ENCODE peak calls at places on chromosomes 7 and 10, in six cellular contexts. One of them, this sample, is unnamed.

GRCh38 chr7:66055321-66055956 is 20.2 kb upstream of the ASL start:
- DNase-seq in endothelial cell of umbilical vein: no peak
- DNase-seq in heart right ventricle: no peak
- DNase-seq in type B pancreatic cell: no peak
- DNase-seq in dorsolateral prefrontal cortex: no peak
- DNase-seq in A673: no peak
- DNase-seq in this sample: no peak

GRCh38 chr10:129811208-129811607 is 152.9 kb downstream of the EBF3 start:
- DNase-seq in endothelial cell of umbilical vein: no peak
- DNase-seq in heart right ventricle: no peak
- DNase-seq in type B pancreatic cell: no peak
- DNase-seq in dorsolateral prefrontal cortex: no peak
- DNase-seq in A673: no peak
- DNase-seq in this sample: no peak

GRCh38 chr10:96440257-96441125 is 73.2 kb downstream of the TLL2 start:
- DNase-seq in endothelial cell of umbilical vein: no peak
- DNase-seq in heart right ventricle: peak; percentile 38
- DNase-seq in type B pancreatic cell: no peak
- DNase-seq in dorsolateral prefrontal cortex: no peak
- DNase-seq in A673: no peak
- DNase-seq in this sample: no peak

GRCh38 chr7:45162943-45163691 is 5.5 kb downstream of the RAMP3 start:
- DNase-seq in endothelial cell of umbilical vein: no peak
- DNase-seq in heart right ventricle: no peak
- DNase-seq in type B pancreatic cell: no peak
- DNase-seq in dorsolateral prefrontal cortex: no peak
- DNase-seq in A673: no peak
- DNase-seq in this sample: no peak

GRCh38 chr7:91942312-91942711 is 1.6 kb downstream of the AKAP9 start:
- DNase-seq in endothelial cell of umbilical vein: no peak
- DNase-seq in heart right ventricle: no peak
- DNase-seq in type B pancreatic cell: no peak
- DNase-seq in dorsolateral prefrontal cortex: no peak
- DNase-seq in A673: no peak
- DNase-seq in this sample: no peak

GRCh38 chr10:80408198-80409085 is at the start of gene PRXL2A:
- DNase-seq in endothelial cell of umbilical vein: peak; percentile 90
- DNase-seq in heart right ventricle: peak; percentile 87
- DNase-seq in type B pancreatic cell: peak; percentile 89
- DNase-seq in dorsolateral prefrontal cortex: peak; percentile 84
- DNase-seq in A673: peak; percentile 85
- DNase-seq in this sample: peak; percentile 92

GRCh38 chr10:56266120-56266519 is 94.9 kb downstream of the ZWINT start:
- DNase-seq in endothelial cell of umbilical vein: no peak
- DNase-seq in heart right ventricle: no peak
- DNase-seq in type B pancreatic cell: no peak
- DNase-seq in dorsolateral prefrontal cortex: no peak
- DNase-seq in A673: no peak
- DNase-seq in this sample: no peak

GRCh38 chr10:79976999-79977398 is 28.1 kb upstream of the SFTPD start:
- DNase-seq in endothelial cell of umbilical vein: no peak
- DNase-seq in heart right ventricle: no peak
- DNase-seq in type B pancreatic cell: no peak
- DNase-seq in dorsolateral prefrontal cortex: no peak
- DNase-seq in A673: no peak
- DNase-seq in this sample: no peak

GRCh38 chr10:114223066-114223465 is 16.0 kb upstream of the VWA2 start:
- DNase-seq in endothelial cell of umbilical vein: no peak
- DNase-seq in heart right ventricle: peak; percentile 29
- DNase-seq in type B pancreatic cell: no peak
- DNase-seq in dorsolateral prefrontal cortex: no peak
- DNase-seq in A673: no peak
- DNase-seq in this sample: no peak

GRCh38 chr10:32055478-32056135 is 618 bp downstream of the KIF5B start:
- DNase-seq in endothelial cell of umbilical vein: peak; percentile 71
- DNase-seq in heart right ventricle: peak; percentile 73
- DNase-seq in type B pancreatic cell: peak; percentile 80
- DNase-seq in dorsolateral prefrontal cortex: peak; percentile 53
- DNase-seq in A673: peak; percentile 64
- DNase-seq in this sample: peak; percentile 62

GRCh38 chr7:5428470-5429252 is 5.0 kb upstream of the TNRC18 start:
- DNase-seq in endothelial cell of umbilical vein: peak; percentile 83
- DNase-seq in heart right ventricle: peak; percentile 70
- DNase-seq in type B pancreatic cell: no peak
- DNase-seq in dorsolateral prefrontal cortex: peak; percentile 82
- DNase-seq in A673: peak; percentile 95
- DNase-seq in this sample: peak; percentile 40

GRCh38 chr10:116521424-116522305 is 24.1 kb upstream of the PNLIP start:
- DNase-seq in endothelial cell of umbilical vein: peak; percentile 32
- DNase-seq in heart right ventricle: peak; percentile 7
- DNase-seq in type B pancreatic cell: no peak
- DNase-seq in dorsolateral prefrontal cortex: peak; percentile 52
- DNase-seq in A673: peak; percentile 48
- DNase-seq in this sample: peak; percentile 58

GRCh38 chr10:70901276-70901878 is 13.0 kb upstream of the PCBD1 start:
- DNase-seq in endothelial cell of umbilical vein: no peak
- DNase-seq in heart right ventricle: no peak
- DNase-seq in type B pancreatic cell: no peak
- DNase-seq in dorsolateral prefrontal cortex: no peak
- DNase-seq in A673: no peak
- DNase-seq in this sample: no peak

GRCh38 chr7:128035712-128036111 is 4.5 kb upstream of the LRRC4 start:
- DNase-seq in endothelial cell of umbilical vein: peak; percentile 25
- DNase-seq in heart right ventricle: no peak
- DNase-seq in type B pancreatic cell: no peak
- DNase-seq in dorsolateral prefrontal cortex: peak; percentile 59
- DNase-seq in A673: peak; percentile 55
- DNase-seq in this sample: no peak
- TF ChIP-seq CTCF in endothelial cell of umbilical vein: peak; percentile 45
- TF ChIP-seq CTCF in heart right ventricle: peak; percentile 41
- TF ChIP-seq CTCF in type B pancreatic cell: peak; percentile 74
- TF ChIP-seq CTCF in dorsolateral prefrontal cortex: peak; percentile 71
- TF ChIP-seq CTCF in A673: peak; percentile 63
- TF ChIP-seq CTCF in this sample: peak; percentile 15

DNA sequence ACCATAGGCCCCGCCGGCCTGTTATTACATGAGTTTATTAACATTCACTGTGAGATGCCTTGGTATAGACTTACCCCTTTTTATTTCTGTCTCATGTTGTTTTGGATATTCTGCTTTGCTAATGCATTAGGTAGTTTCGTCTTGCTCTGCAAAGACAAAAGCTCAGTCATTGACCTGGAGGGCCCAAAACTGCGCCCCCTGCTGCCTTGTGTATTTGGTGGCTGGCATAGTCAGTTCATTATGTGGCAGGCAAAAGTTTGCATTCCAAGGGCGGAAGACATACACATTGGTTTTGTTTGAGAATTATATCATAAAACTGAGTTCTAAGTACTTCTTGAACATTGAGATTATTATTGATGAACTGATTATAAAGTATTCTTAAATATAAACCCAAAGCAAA is 372.5 kb downstream of the SDK1 start:
- DNase-seq in endothelial cell of umbilical vein: peak; percentile 25
- DNase-seq in heart right ventricle: no peak
- DNase-seq in type B pancreatic cell: no peak
- DNase-seq in dorsolateral prefrontal cortex: no peak
- DNase-seq in A673: peak; percentile 57
- DNase-seq in this sample: peak; percentile 75
- TF ChIP-seq CTCF in endothelial cell of umbilical vein: peak; percentile 54
- TF ChIP-seq CTCF in heart right ventricle: peak; percentile 25
- TF ChIP-seq CTCF in type B pancreatic cell: peak; percentile 63
- TF ChIP-seq CTCF in dorsolateral prefrontal cortex: no peak
- TF ChIP-seq CTCF in A673: peak; percentile 69
- TF ChIP-seq CTCF in this sample: peak; percentile 54

DNA sequence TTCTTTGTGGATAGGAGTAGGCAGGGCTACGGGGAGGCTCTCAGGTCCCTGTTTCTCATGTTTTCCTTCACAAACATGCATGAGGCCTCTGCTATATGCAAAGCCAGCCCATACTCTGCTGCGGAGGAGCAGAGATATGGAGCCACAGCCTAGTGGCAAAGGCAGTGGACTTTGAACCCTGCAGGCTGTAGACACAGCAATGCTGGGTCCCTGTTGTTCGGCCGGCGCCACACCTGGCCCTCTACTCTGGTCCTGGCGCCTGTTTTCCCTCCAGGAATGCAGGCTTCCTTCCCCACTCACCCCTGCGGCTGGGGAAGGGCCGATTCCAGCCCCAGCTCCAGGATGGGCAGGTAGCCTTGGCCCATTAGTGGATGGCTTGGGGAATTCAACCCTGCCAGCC is 11.5 kb downstream of the CLRN3 start:
- DNase-seq in endothelial cell of umbilical vein: no peak
- DNase-seq in heart right ventricle: no peak
- DNase-seq in type B pancreatic cell: no peak
- DNase-seq in dorsolateral prefrontal cortex: no peak
- DNase-seq in A673: no peak
- DNase-seq in this sample: no peak
- TF ChIP-seq CTCF in endothelial cell of umbilical vein: no peak
- TF ChIP-seq CTCF in heart right ventricle: no peak
- TF ChIP-seq CTCF in type B pancreatic cell: no peak
- TF ChIP-seq CTCF in dorsolateral prefrontal cortex: no peak
- TF ChIP-seq CTCF in A673: no peak
- TF ChIP-seq CTCF in this sample: no peak

GRCh38 chr7:154564676-154565075 is 438.2 kb downstream of the PAXIP1 start:
- DNase-seq in endothelial cell of umbilical vein: no peak
- DNase-seq in heart right ventricle: no peak
- DNase-seq in type B pancreatic cell: no peak
- DNase-seq in dorsolateral prefrontal cortex: no peak
- DNase-seq in A673: no peak
- DNase-seq in this sample: no peak

GRCh38 chr7:154571772-154572171 is 431.2 kb downstream of the PAXIP1 start:
- DNase-seq in endothelial cell of umbilical vein: no peak
- DNase-seq in heart right ventricle: no peak
- DNase-seq in type B pancreatic cell: no peak
- DNase-seq in dorsolateral prefrontal cortex: no peak
- DNase-seq in A673: no peak
- DNase-seq in this sample: no peak

GRCh38 chr7:154569916-154570315 is 433.0 kb downstream of the PAXIP1 start:
- DNase-seq in endothelial cell of umbilical vein: no peak
- DNase-seq in heart right ventricle: no peak
- DNase-seq in type B pancreatic cell: no peak
- DNase-seq in dorsolateral prefrontal cortex: no peak
- DNase-seq in A673: no peak
- DNase-seq in this sample: no peak

GRCh38 chr7:154568346-154568745 is 434.6 kb downstream of the PAXIP1 start:
- DNase-seq in endothelial cell of umbilical vein: no peak
- DNase-seq in heart right ventricle: no peak
- DNase-seq in type B pancreatic cell: no peak
- DNase-seq in dorsolateral prefrontal cortex: peak; percentile 27
- DNase-seq in A673: no peak
- DNase-seq in this sample: no peak

GRCh38 chr7:154566877-154567276 is 436.0 kb downstream of the PAXIP1 start:
- DNase-seq in endothelial cell of umbilical vein: no peak
- DNase-seq in heart right ventricle: no peak
- DNase-seq in type B pancreatic cell: no peak
- DNase-seq in dorsolateral prefrontal cortex: no peak
- DNase-seq in A673: no peak
- DNase-seq in this sample: no peak
- TF ChIP-seq CTCF in endothelial cell of umbilical vein: no peak
- TF ChIP-seq CTCF in heart right ventricle: peak; percentile 28
- TF ChIP-seq CTCF in type B pancreatic cell: peak; percentile 56
- TF ChIP-seq CTCF in dorsolateral prefrontal cortex: peak; percentile 51
- TF ChIP-seq CTCF in A673: no peak
- TF ChIP-seq CTCF in this sample: no peak

GRCh38 chr10:13615650-13616049 is 28.9 kb downstream of the PRPF18 start:
- DNase-seq in endothelial cell of umbilical vein: no peak
- DNase-seq in heart right ventricle: no peak
- DNase-seq in type B pancreatic cell: no peak
- DNase-seq in dorsolateral prefrontal cortex: no peak
- DNase-seq in A673: peak; percentile 26
- DNase-seq in this sample: no peak

GRCh38 chr10:13614530-13615332 is 28.0 kb downstream of the PRPF18 start:
- DNase-seq in endothelial cell of umbilical vein: no peak
- DNase-seq in heart right ventricle: no peak
- DNase-seq in type B pancreatic cell: no peak
- DNase-seq in dorsolateral prefrontal cortex: no peak
- DNase-seq in A673: peak; percentile 81
- DNase-seq in this sample: no peak

GRCh38 chr10:13612654-13613373 is 26.0 kb downstream of the PRPF18 start:
- DNase-seq in endothelial cell of umbilical vein: no peak
- DNase-seq in heart right ventricle: no peak
- DNase-seq in type B pancreatic cell: no peak
- DNase-seq in dorsolateral prefrontal cortex: no peak
- DNase-seq in A673: no peak
- DNase-seq in this sample: no peak

GRCh38 chr10:13617146-13617545 is 30.4 kb downstream of the PRPF18 start:
- DNase-seq in endothelial cell of umbilical vein: no peak
- DNase-seq in heart right ventricle: no peak
- DNase-seq in type B pancreatic cell: no peak
- DNase-seq in dorsolateral prefrontal cortex: no peak
- DNase-seq in A673: peak; percentile 59
- DNase-seq in this sample: no peak

DNA sequence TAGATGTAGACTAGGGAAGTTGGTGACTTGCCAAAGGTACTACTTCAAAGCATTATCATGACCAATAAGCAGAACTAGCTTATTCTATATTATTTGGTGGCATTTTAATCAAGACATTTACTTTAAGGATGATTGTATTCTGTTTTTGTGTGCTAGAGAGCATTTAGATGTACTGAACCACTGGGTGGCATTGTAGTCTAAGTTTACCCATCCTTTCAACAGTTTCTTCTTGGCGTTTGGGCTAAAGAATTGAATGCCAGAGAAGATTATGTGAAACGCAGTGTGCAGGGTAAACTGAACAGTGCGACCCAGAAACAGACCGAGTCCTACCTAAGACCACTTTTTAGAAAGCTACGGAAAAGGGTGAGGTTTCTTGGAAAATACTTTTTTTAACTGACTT is 26.8 kb downstream of the PRPF18 start:
- DNase-seq in endothelial cell of umbilical vein: peak; percentile 60
- DNase-seq in heart right ventricle: no peak
- DNase-seq in type B pancreatic cell: no peak
- DNase-seq in dorsolateral prefrontal cortex: no peak
- DNase-seq in A673: peak; percentile 63
- DNase-seq in this sample: no peak
- TF ChIP-seq CTCF in endothelial cell of umbilical vein: peak; percentile 27
- TF ChIP-seq CTCF in heart right ventricle: peak; percentile 43
- TF ChIP-seq CTCF in type B pancreatic cell: peak; percentile 72
- TF ChIP-seq CTCF in dorsolateral prefrontal cortex: peak; percentile 54
- TF ChIP-seq CTCF in A673: peak; percentile 56
- TF ChIP-seq CTCF in this sample: no peak

This sample was measured in activated CD8-positive, alpha-beta T cell treated with anti-CD3 and anti-CD28 coated beads for 36 hours.